ENCODE peak calls at places on chromosomes 3 and 15, in eight cellular contexts. One of them, this sample, is unnamed.

GRCh38 chr15:67998599-67999122 is 55.5 kb upstream of the PIAS1 start:
- DNase-seq in pancreas: peak
- DNase-seq in tibial nerve: no peak
- DNase-seq in AG04450: no peak
- DNase-seq in mammary epithelial cell: peak
- DNase-seq in tibial artery: no peak
- DNase-seq in A549: peak
- DNase-seq in lower lobe of right lung: no peak
- DNase-seq in this sample: peak

GRCh38 chr3:108180214-108180613 is 42.0 kb downstream of the IFT57 start:
- DNase-seq in tibial artery: no peak
- DNase-seq in lower lobe of right lung: no peak
- DNase-seq in A549: no peak
- DNase-seq in AG04450: no peak
- DNase-seq in tibial nerve: no peak
- DNase-seq in mammary epithelial cell: peak
- DNase-seq in pancreas: no peak
- DNase-seq in this sample: no peak

GRCh38 chr3:174767406-174767805 is 91.7 kb upstream of the NAALADL2 start:
- DNase-seq in AG04450: no peak
- DNase-seq in tibial nerve: no peak
- DNase-seq in mammary epithelial cell: no peak
- DNase-seq in A549: no peak
- DNase-seq in tibial artery: no peak
- DNase-seq in lower lobe of right lung: no peak
- DNase-seq in pancreas: no peak
- DNase-seq in this sample: no peak

GRCh38 chr15:40479024-40479423 is 8.2 kb downstream of the CHST14 start:
- DNase-seq in tibial artery: peak
- DNase-seq in A549: no peak
- DNase-seq in AG04450: no peak
- DNase-seq in lower lobe of right lung: no peak
- DNase-seq in mammary epithelial cell: no peak
- DNase-seq in pancreas: no peak
- DNase-seq in tibial nerve: no peak
- DNase-seq in this sample: no peak

GRCh38 chr3:18507333-18507732 is 82.2 kb upstream of the SATB1 start:
- DNase-seq in A549: no peak
- DNase-seq in pancreas: no peak
- DNase-seq in tibial nerve: no peak
- DNase-seq in AG04450: no peak
- DNase-seq in mammary epithelial cell: no peak
- DNase-seq in tibial artery: no peak
- DNase-seq in lower lobe of right lung: no peak
- DNase-seq in this sample: no peak

GRCh38 chr3:171168086-171168485 is 141.6 kb upstream of the SLC2A2 start:
- DNase-seq in A549: peak
- DNase-seq in AG04450: no peak
- DNase-seq in mammary epithelial cell: no peak
- DNase-seq in tibial nerve: no peak
- DNase-seq in tibial artery: no peak
- DNase-seq in lower lobe of right lung: no peak
- DNase-seq in pancreas: peak
- DNase-seq in this sample: peak

GRCh38 chr3:186971578-186971977 is 41.3 kb downstream of the ST6GAL1 start:
- DNase-seq in tibial artery: peak
- DNase-seq in AG04450: no peak
- DNase-seq in mammary epithelial cell: no peak
- DNase-seq in tibial nerve: no peak
- DNase-seq in pancreas: no peak
- DNase-seq in lower lobe of right lung: no peak
- DNase-seq in A549: no peak
- DNase-seq in this sample: no peak

GRCh38 chr3:187777331-187778046 is 32.2 kb upstream of the BCL6 start:
- DNase-seq in tibial artery: no peak
- DNase-seq in mammary epithelial cell: peak
- DNase-seq in lower lobe of right lung: no peak
- DNase-seq in AG04450: no peak
- DNase-seq in pancreas: no peak
- DNase-seq in tibial nerve: no peak
- DNase-seq in A549: no peak
- DNase-seq in this sample: no peak

GRCh38 chr3:71584216-71585061 is 911 bp upstream of the FOXP1 start:
- DNase-seq in tibial artery: peak
- DNase-seq in mammary epithelial cell: peak
- DNase-seq in A549: no peak
- DNase-seq in tibial nerve: peak
- DNase-seq in lower lobe of right lung: peak
- DNase-seq in pancreas: peak
- DNase-seq in AG04450: no peak
- DNase-seq in this sample: peak

GRCh38 chr3:16334909-16335308 is 69.9 kb downstream of the OXNAD1 start:
- DNase-seq in tibial artery: no peak
- DNase-seq in tibial nerve: no peak
- DNase-seq in A549: no peak
- DNase-seq in AG04450: no peak
- DNase-seq in lower lobe of right lung: no peak
- DNase-seq in mammary epithelial cell: no peak
- DNase-seq in pancreas: no peak
- DNase-seq in this sample: no peak

GRCh38 chr15:51044037-51044712 is 50.5 kb downstream of the TNFAIP8L3 start:
- DNase-seq in tibial artery: no peak
- DNase-seq in pancreas: no peak
- DNase-seq in tibial nerve: no peak
- DNase-seq in lower lobe of right lung: no peak
- DNase-seq in mammary epithelial cell: no peak
- DNase-seq in A549: no peak
- DNase-seq in AG04450: no peak
- DNase-seq in this sample: no peak

GRCh38 chr3:56157693-56158092 is 310.6 kb downstream of the ERC2 start:
- DNase-seq in lower lobe of right lung: peak
- DNase-seq in tibial artery: peak
- DNase-seq in AG04450: no peak
- DNase-seq in mammary epithelial cell: peak
- DNase-seq in pancreas: no peak
- DNase-seq in tibial nerve: peak
- DNase-seq in A549: no peak
- DNase-seq in this sample: peak

DNA sequence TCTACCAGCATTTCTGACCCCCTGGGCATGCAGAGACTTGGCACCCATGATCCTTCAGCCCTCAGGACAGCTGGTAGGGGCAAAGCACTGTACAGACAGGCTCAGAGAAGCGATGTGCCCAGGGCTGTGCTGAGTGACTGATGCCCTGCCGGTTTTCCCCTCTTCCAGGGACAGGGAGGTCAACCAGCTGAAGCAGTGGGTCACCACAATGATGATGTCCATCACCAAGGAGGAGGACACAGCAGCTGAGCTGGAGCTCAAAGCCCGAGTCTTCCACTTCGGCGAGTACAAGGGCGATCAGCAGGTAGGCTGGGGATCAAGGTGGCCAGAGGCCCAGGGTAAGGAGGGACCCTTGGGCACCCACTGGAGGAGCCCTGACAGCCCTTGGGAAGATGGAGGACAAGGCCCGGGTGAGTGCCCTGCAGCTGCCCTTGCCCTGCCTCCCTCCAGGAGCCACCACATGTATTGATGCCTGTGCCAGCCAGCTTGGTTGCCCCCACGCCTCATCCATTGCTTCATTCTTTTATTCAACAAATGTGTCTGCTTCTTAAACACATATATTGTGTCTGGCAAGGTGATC is 38.3 kb downstream of the CFAP100 start:
- DNase-seq in lower lobe of right lung: peak
- DNase-seq in pancreas: peak
- DNase-seq in tibial nerve: no peak
- DNase-seq in mammary epithelial cell: no peak
- DNase-seq in A549: no peak
- DNase-seq in AG04450: no peak
- DNase-seq in tibial artery: peak
- DNase-seq in this sample: no peak
- H3K27ac ChIP-seq in lower lobe of right lung: no peak
- H3K27ac ChIP-seq in pancreas: no peak
- H3K27ac ChIP-seq in tibial nerve: no peak
- H3K27ac ChIP-seq in mammary epithelial cell: no peak
- H3K27ac ChIP-seq in A549: no peak
- H3K27ac ChIP-seq in AG04450: no peak
- H3K27ac ChIP-seq in tibial artery: no peak
- H3K27ac ChIP-seq in this sample: no peak

GRCh38 chr3:184156522-184156955 is 1.4 kb downstream of the DVL3 start:
- DNase-seq in A549: no peak
- DNase-seq in pancreas: peak
- DNase-seq in tibial artery: peak
- DNase-seq in AG04450: no peak
- DNase-seq in mammary epithelial cell: no peak
- DNase-seq in lower lobe of right lung: no peak
- DNase-seq in tibial nerve: no peak
- DNase-seq in this sample: peak
- H3K4me3 ChIP-seq in A549: peak
- H3K4me3 ChIP-seq in pancreas: peak
- H3K4me3 ChIP-seq in tibial artery: peak
- H3K4me3 ChIP-seq in AG04450: peak
- H3K4me3 ChIP-seq in mammary epithelial cell: peak
- H3K4me3 ChIP-seq in lower lobe of right lung: peak
- H3K4me3 ChIP-seq in tibial nerve: peak
- H3K4me3 ChIP-seq in this sample: peak

DNA sequence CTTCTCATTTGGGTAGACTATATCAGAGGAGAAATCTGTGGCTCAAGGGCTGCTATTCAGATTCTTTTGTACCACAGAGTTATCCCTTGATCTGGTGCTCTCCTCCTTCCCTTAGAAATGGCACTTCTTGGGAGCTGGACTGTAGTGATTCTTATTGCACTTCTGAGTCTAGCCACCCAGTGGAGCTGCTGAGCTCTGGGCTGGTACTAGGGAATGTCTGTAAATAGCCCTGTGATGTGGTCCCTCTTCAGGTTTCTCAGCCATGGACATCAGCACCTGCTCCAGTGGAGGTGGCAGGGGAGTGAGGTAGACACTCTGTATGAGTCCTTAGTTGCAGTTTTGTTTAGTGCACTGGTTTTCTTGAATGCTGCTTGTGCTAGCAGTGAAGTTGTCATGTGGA is 1292.6 kb downstream of the SI start:
- DNase-seq in A549: no peak
- DNase-seq in tibial nerve: no peak
- DNase-seq in mammary epithelial cell: no peak
- DNase-seq in lower lobe of right lung: no peak
- DNase-seq in pancreas: no peak
- DNase-seq in AG04450: no peak
- DNase-seq in tibial artery: no peak
- DNase-seq in this sample: no peak
- TF ChIP-seq CTCF in A549: no peak
- TF ChIP-seq CTCF in tibial nerve: no peak
- TF ChIP-seq CTCF in mammary epithelial cell: peak
- TF ChIP-seq CTCF in lower lobe of right lung: no peak
- TF ChIP-seq CTCF in pancreas: no peak
- TF ChIP-seq CTCF in AG04450: no peak
- TF ChIP-seq CTCF in tibial artery: no peak
- TF ChIP-seq CTCF in this sample: no peak

DNA sequence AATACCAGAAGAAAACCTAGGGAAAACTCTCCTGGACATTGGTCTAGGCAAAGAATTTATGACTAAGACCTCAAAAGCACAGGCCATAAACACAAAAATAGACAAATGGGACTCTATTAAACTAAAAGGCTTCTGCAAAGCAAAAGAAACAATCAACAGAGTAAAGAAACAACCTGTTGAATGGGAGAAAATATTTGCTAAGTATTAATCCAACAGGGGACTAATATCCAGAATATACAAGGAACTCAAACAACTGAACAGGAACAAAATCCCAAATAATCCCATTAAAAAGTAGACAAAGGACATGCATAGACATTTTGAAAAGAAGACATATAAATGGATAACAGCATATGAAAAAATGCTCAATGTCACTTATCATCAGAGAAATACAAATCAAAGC is 6.9 kb upstream of the ACVR2B start:
- DNase-seq in lower lobe of right lung: no peak
- DNase-seq in tibial nerve: no peak
- DNase-seq in mammary epithelial cell: no peak
- DNase-seq in AG04450: no peak
- DNase-seq in pancreas: no peak
- DNase-seq in A549: no peak
- DNase-seq in tibial artery: no peak
- DNase-seq in this sample: no peak
- H3K27ac ChIP-seq in lower lobe of right lung: no peak
- H3K27ac ChIP-seq in tibial nerve: no peak
- H3K27ac ChIP-seq in mammary epithelial cell: no peak
- H3K27ac ChIP-seq in AG04450: no peak
- H3K27ac ChIP-seq in pancreas: no peak
- H3K27ac ChIP-seq in A549: no peak
- H3K27ac ChIP-seq in tibial artery: no peak
- H3K27ac ChIP-seq in this sample: no peak

GRCh38 chr3:150061288-150062018 is 90.8 kb upstream of the PFN2 start:
- DNase-seq in AG04450: no peak
- DNase-seq in pancreas: no peak
- DNase-seq in tibial nerve: no peak
- DNase-seq in mammary epithelial cell: no peak
- DNase-seq in tibial artery: no peak
- DNase-seq in lower lobe of right lung: no peak
- DNase-seq in A549: no peak
- DNase-seq in this sample: no peak

GRCh38 chr3:150064952-150065351 is 94.3 kb upstream of the PFN2 start:
- DNase-seq in A549: no peak
- DNase-seq in lower lobe of right lung: no peak
- DNase-seq in mammary epithelial cell: no peak
- DNase-seq in pancreas: no peak
- DNase-seq in tibial artery: no peak
- DNase-seq in tibial nerve: no peak
- DNase-seq in AG04450: no peak
- DNase-seq in this sample: no peak

GRCh38 chr3:150063237-150063636 is 92.5 kb upstream of the PFN2 start:
- DNase-seq in tibial nerve: no peak
- DNase-seq in pancreas: no peak
- DNase-seq in tibial artery: no peak
- DNase-seq in mammary epithelial cell: no peak
- DNase-seq in A549: no peak
- DNase-seq in lower lobe of right lung: no peak
- DNase-seq in AG04450: no peak
- DNase-seq in this sample: no peak

GRCh38 chr3:150059729-150060128 is 89.0 kb upstream of the PFN2 start:
- DNase-seq in pancreas: no peak
- DNase-seq in tibial nerve: no peak
- DNase-seq in mammary epithelial cell: no peak
- DNase-seq in tibial artery: no peak
- DNase-seq in A549: no peak
- DNase-seq in lower lobe of right lung: no peak
- DNase-seq in AG04450: no peak
- DNase-seq in this sample: no peak

DNA sequence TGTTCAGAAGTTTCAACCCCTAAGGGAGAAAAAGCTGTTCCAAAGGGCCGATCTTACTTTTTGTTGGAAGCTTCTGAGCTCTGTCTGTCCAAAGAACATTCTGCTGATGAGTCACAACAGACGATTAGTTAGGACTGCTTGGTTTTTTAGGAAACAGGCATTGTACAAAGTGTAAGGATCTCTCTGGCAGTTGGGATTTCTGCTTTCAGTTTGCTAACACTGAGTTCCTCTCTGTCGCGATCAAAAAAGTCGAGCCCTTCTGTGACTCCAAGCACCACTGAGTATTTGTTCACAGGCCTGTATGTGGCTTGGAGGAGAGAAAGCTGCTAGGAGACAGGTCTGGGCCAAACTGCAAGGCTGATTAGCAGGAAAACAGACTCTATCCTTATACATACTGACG is 91.8 kb upstream of the PFN2 start:
- DNase-seq in AG04450: no peak
- DNase-seq in mammary epithelial cell: no peak
- DNase-seq in A549: no peak
- DNase-seq in pancreas: no peak
- DNase-seq in tibial artery: no peak
- DNase-seq in lower lobe of right lung: no peak
- DNase-seq in tibial nerve: no peak
- DNase-seq in this sample: no peak
- H3K4me3 ChIP-seq in AG04450: peak
- H3K4me3 ChIP-seq in mammary epithelial cell: no peak
- H3K4me3 ChIP-seq in A549: no peak
- H3K4me3 ChIP-seq in pancreas: no peak
- H3K4me3 ChIP-seq in tibial artery: peak
- H3K4me3 ChIP-seq in lower lobe of right lung: no peak
- H3K4me3 ChIP-seq in tibial nerve: no peak
- H3K4me3 ChIP-seq in this sample: no peak